ENCODE peak calls at places on chromosomes 3 and 15, in five cellular contexts. S, T, U, D and Q are unnamed samples.

GRCh38 chr3:69084326-69084667 is 440 bp upstream of the ARL6IP5 start:
- DNase-seq in D (no peak), T (peak; percentile 72), S (no peak), U (no peak), Q (peak; percentile 68)

GRCh38 chr15:65130941-65131340 is 2.7 kb downstream of the PDCD7 start:
- DNase-seq in T (no peak), S (no peak), U (no peak), D (no peak), Q (no peak)

GRCh38 chr3:114409291-114409690 is 115.5 kb downstream of the TIGIT start:
- DNase-seq in T (no peak), S (no peak), U (no peak), D (no peak), Q (no peak)

GRCh38 chr3:134650431-134651346 is at the start of gene KY:
- DNase-seq in D (no peak), U (peak; percentile 33), S (no peak), T (peak; percentile 64), Q (peak; percentile 81)

GRCh38 chr15:78859971-78860733 is 12.5 kb upstream of the MORF4L1 start:
- DNase-seq in U (peak; percentile 42), T (peak; percentile 72), S (peak; percentile 70), D (peak; percentile 83), Q (peak; percentile 77)

GRCh38 chr3:7306900-7307299 is 446.0 kb downstream of the GRM7 start:
- DNase-seq in U (no peak), T (no peak), S (no peak), D (no peak), Q (no peak)

GRCh38 chr3:160601288-160601687 is 35.9 kb upstream of the KPNA4 start:
- DNase-seq in U (no peak), S (no peak), D (no peak), T (no peak), Q (no peak)

GRCh38 chr3:185351371-185351770 is 11.6 kb upstream of the MAP3K13 start:
- DNase-seq in U (no peak), T (peak; percentile 22), D (no peak), S (no peak), Q (peak; percentile 40)

GRCh38 chr15:22878103-22878502 is 39.6 kb downstream of the NIPA2 start:
- DNase-seq in D (no peak), U (no peak), S (no peak), T (no peak), Q (no peak)

GRCh38 chr15:38745611-38746010 is 181.0 kb upstream of the RASGRP1 start:
- DNase-seq in T (no peak), S (no peak), U (no peak), D (no peak), Q (no peak)